ENCODE peak calls at places on chromosomes 3 and 15, in four cellular contexts. J, V, Z and K are unnamed samples.

GRCh38 chr3:89572261-89572660 is 464.8 kb downstream of the EPHA3 start:
- DNase-seq in J (no peak), V (no peak), Z (no peak), K (no peak)

GRCh38 chr3:12120374-12121140 is 38.2 kb downstream of the TIMP4 start:
- DNase-seq in J (peak; percentile 90), V (no peak), Z (no peak), K (no peak)

GRCh38 chr3:42300013-42300412 is 34.0 kb upstream of the CCK start:
- DNase-seq in J (peak; percentile 48), V (peak; percentile 51), Z (no peak), K (peak; percentile 69)

GRCh38 chr3:56790016-56790950 is 11.5 kb downstream of the ARHGEF3 start:
- DNase-seq in J (no peak), V (no peak), Z (peak; percentile 17), K (no peak)

GRCh38 chr15:57518779-57519410 is 72.8 kb upstream of the MYZAP start:
- DNase-seq in J (no peak), V (no peak), Z (no peak), K (no peak)

GRCh38 chr3:195767792-195768191 is 43.9 kb downstream of the MUC4 start:
- DNase-seq in J (no peak), V (no peak), Z (no peak), K (no peak)

GRCh38 chr3:151526771-151527170 is 65.9 kb upstream of the IGSF10 start:
- DNase-seq in J (no peak), V (no peak), Z (no peak), K (no peak)

GRCh38 chr3:86743233-86743632 is 247.7 kb downstream of the VGLL3 start:
- DNase-seq in J (no peak), V (peak; percentile 4), Z (no peak), K (no peak)

GRCh38 chr3:98329392-98330124 is 24.1 kb upstream of the OR5K4 start:
- DNase-seq in J (peak; percentile 52), V (peak; percentile 53), Z (peak; percentile 36), K (peak; percentile 84)

GRCh38 chr15:100601158-100601557 is 826 bp downstream of the LINS1 start:
- DNase-seq in J (peak; percentile 42), V (peak; percentile 37), Z (peak; percentile 12), K (peak; percentile 21)

GRCh38 chr3:55483196-55484095 is 3.7 kb downstream of the WNT5A start:
- DNase-seq in J (no peak), V (no peak), Z (no peak), K (peak; percentile 52)

GRCh38 chr3:23405081-23405480 is 202.0 kb downstream of the UBE2E2 start:
- DNase-seq in J (no peak), V (no peak), Z (no peak), K (no peak)

GRCh38 chr15:90394702-90395442 is 6.8 kb downstream of the IQGAP1 start:
- DNase-seq in J (no peak), V (no peak), Z (no peak), K (no peak)

GRCh38 chr3:132535575-132536441 is 61.3 kb upstream of the ACKR4 start:
- DNase-seq in J (peak; percentile 54), V (peak; percentile 92), Z (peak; percentile 48), K (peak; percentile 83)

GRCh38 chr3:187318819-187319616 is 27.5 kb upstream of the MASP1 start:
- DNase-seq in J (peak; percentile 54), V (peak; percentile 89), Z (peak; percentile 30), K (peak; percentile 87)

GRCh38 chr15:58438956-58439355 is 7.2 kb downstream of the LIPC start:
- DNase-seq in J (peak; percentile 67), V (peak; percentile 42), Z (no peak), K (peak; percentile 69)

GRCh38 chr15:39479916-39480315 is 101.0 kb upstream of the THBS1 start:
- DNase-seq in J (no peak), V (peak; percentile 79), Z (no peak), K (no peak)

GRCh38 chr3:129481783-129482332 is 41.8 kb downstream of the IFT122 start:
- DNase-seq in J (no peak), V (peak; percentile 75), Z (no peak), K (peak; percentile 14)

GRCh38 chr3:43674345-43675085 is 16.2 kb upstream of the ABHD5 start:
- DNase-seq in J (no peak), V (no peak), Z (no peak), K (no peak)

GRCh38 chr15:41286665-41287333 is 45.6 kb downstream of the OIP5 start:
- DNase-seq in J (no peak), V (peak; percentile 74), Z (no peak), K (no peak)

GRCh38 chr3:184981071-184981470 is 169.1 kb downstream of the VPS8 start:
- DNase-seq in J (no peak), V (no peak), Z (no peak), K (no peak)

GRCh38 chr3:14521611-14522010 is 18.5 kb downstream of the GRIP2 start:
- DNase-seq in J (no peak), V (no peak), Z (no peak), K (no peak)

GRCh38 chr15:33871911-33872760 is 96.2 kb upstream of the CHRM5 start:
- DNase-seq in J (no peak), V (no peak), Z (no peak), K (no peak)

GRCh38 chr3:9349321-9350117 is 13.3 kb upstream of the THUMPD3 start:
- DNase-seq in J (no peak), V (peak; percentile 90), Z (no peak), K (no peak)

GRCh38 chr3:41598804-41599481 is 363.0 kb downstream of the ULK4 start:
- DNase-seq in J (peak; percentile 42), V (peak; percentile 27), Z (no peak), K (no peak)